ENCODE peak calls at places on chromosomes 4 and X, in eight cellular contexts. H, I, Z, T, P, Q, R and W are unnamed samples.

GRCh38 chr4:139522457-139522856 is 33.6 kb downstream of the SETD7 start:
- DNase-seq in R (no peak), I (no peak), Q (no peak), T (no peak), P (no peak), H (no peak), Z (no peak), W (no peak)

GRCh38 chr4:146095091-146095690 is 80.3 kb upstream of the LSM6 start:
- DNase-seq in P (peak), R (peak), I (peak), T (no peak), Q (peak), H (no peak), Z (peak), W (peak)

GRCh38 chr4:98951710-98952109 is 22.8 kb upstream of the EIF4E start:
- DNase-seq in H (no peak), R (no peak), Q (no peak), P (no peak), T (no peak), I (no peak), Z (no peak), W (no peak)

GRCh38 chr4:108861339-108861738 is 98.5 kb upstream of the ETNPPL start:
- DNase-seq in R (no peak), Q (no peak), T (no peak), H (no peak), I (no peak), P (no peak), Z (peak), W (no peak)

GRCh38 chrX:36640232-36640631 is 367.9 kb upstream of the FAM47C start:
- DNase-seq in Q (no peak), H (no peak), T (no peak), P (no peak), I (no peak), R (no peak), Z (no peak), W (no peak)

GRCh38 chrX:6184900-6185515 is 43.7 kb downstream of the NLGN4X start:
- DNase-seq in R (no peak), P (no peak), T (no peak), I (no peak), H (no peak), Z (no peak), Q (no peak), W (no peak)

GRCh38 chrX:69503228-69503834 is 795 bp upstream of the NALF2 start:
- DNase-seq in P (peak), Z (peak), H (no peak), R (no peak), T (no peak), Q (no peak), I (no peak), W (no peak)

GRCh38 chr4:123994917-123995316 is 598.3 kb downstream of the SPRY1 start:
- DNase-seq in T (no peak), R (no peak), H (no peak), Q (no peak), Z (no peak), P (no peak), I (no peak), W (no peak)

GRCh38 chr4:166602068-166602467 is 632.2 kb downstream of the SPOCK3 start:
- DNase-seq in P (no peak), Z (no peak), I (no peak), T (no peak), R (no peak), Q (no peak), H (no peak), W (no peak)

GRCh38 chrX:74133156-74133796 is 170.7 kb upstream of the ZCCHC13 start:
- DNase-seq in T (no peak), Q (peak), H (no peak), I (peak), P (peak), R (no peak), Z (peak), W (peak)

GRCh38 chr4:73257995-73258667 is 467 bp downstream of the ANKRD17 start:
- DNase-seq in Q (peak), P (peak), Z (peak), R (no peak), T (peak), H (no peak), I (no peak), W (no peak)

GRCh38 chr4:26839534-26839951 is 21.1 kb upstream of the STIM2 start:
- DNase-seq in R (no peak), H (no peak), I (no peak), Q (peak), Z (peak), P (no peak), T (no peak), W (no peak)

GRCh38 chrX:100353326-100353725 is 56.7 kb downstream of the PCDH19 start:
- DNase-seq in Q (no peak), P (no peak), T (no peak), Z (no peak), H (no peak), I (no peak), R (no peak), W (no peak)

GRCh38 chr4:139018501-139018900 is 2.9 kb downstream of the NOCT start:
- DNase-seq in T (no peak), P (no peak), Z (no peak), R (no peak), Q (no peak), H (no peak), I (no peak), W (no peak)

GRCh38 chr4:85842540-85842939 is 367.6 kb downstream of the ARHGAP24 start:
- DNase-seq in T (no peak), I (no peak), H (peak), Q (peak), P (peak), R (no peak), Z (peak), W (peak)

GRCh38 chrX:44012484-44013096 is 39.4 kb upstream of the NDP start:
- DNase-seq in I (no peak), Q (peak), R (peak), T (no peak), Z (peak), P (no peak), H (peak), W (no peak)

GRCh38 chr4:140156529-140157171 is 2.7 kb upstream of the MAML3 start:
- DNase-seq in H (no peak), T (no peak), Z (no peak), Q (no peak), R (peak), P (no peak), I (no peak), W (no peak)

GRCh38 chrX:134619838-134620237 is 38.4 kb downstream of the PLAC1 start:
- DNase-seq in H (no peak), Z (no peak), R (no peak), T (no peak), I (no peak), P (no peak), Q (peak), W (no peak)

GRCh38 chrX:39841604-39842003 is 256.2 kb downstream of the BCOR start:
- DNase-seq in Q (no peak), I (no peak), T (no peak), P (no peak), H (no peak), R (no peak), Z (no peak), W (no peak)

GRCh38 chr4:163194593-163194992 is 27.9 kb upstream of the NAF1 start:
- DNase-seq in Z (no peak), Q (no peak), H (no peak), I (no peak), R (no peak), P (no peak), T (no peak), W (no peak)

GRCh38 chr4:110637408-110638131 is 14.7 kb upstream of the PITX2 start:
- DNase-seq in Z (no peak), H (no peak), P (no peak), T (no peak), I (no peak), Q (peak), R (no peak), W (no peak)

GRCh38 chr4:49032440-49033161 is 46.5 kb downstream of the CWH43 start:
- DNase-seq in Z (peak), H (no peak), I (no peak), Q (peak), P (peak), T (no peak), R (no peak), W (no peak)

GRCh38 chrX:13380230-13380629 is 60.4 kb upstream of the ATXN3L start:
- DNase-seq in P (no peak), Z (peak), I (no peak), T (no peak), H (no peak), R (no peak), Q (peak), W (no peak)

GRCh38 chr4:54227261-54228063 is 1.6 kb upstream of the PDGFRA start:
- DNase-seq in Z (peak), P (no peak), T (no peak), I (no peak), H (peak), Q (peak), R (no peak), W (no peak)

GRCh38 chrX:10341309-10341708 is 184.5 kb downstream of the CLCN4 start:
- DNase-seq in Q (no peak), H (no peak), R (no peak), P (no peak), Z (no peak), T (no peak), I (no peak), W (no peak)

GRCh38 chrX:53686151-53686885 is at the start of gene HUWE1:
- DNase-seq in T (peak), R (peak), I (no peak), Z (peak), P (peak), Q (peak), H (peak), W (no peak)

GRCh38 chr4:166432125-166432524 is 559.1 kb downstream of the TLL1 start:
- DNase-seq in Q (no peak), H (no peak), Z (no peak), P (no peak), T (no peak), I (no peak), R (no peak), W (no peak)

GRCh38 chr4:124997907-124998306 is 285.4 kb upstream of the ANKRD50 start:
- DNase-seq in R (no peak), P (peak), Z (no peak), T (no peak), Q (no peak), H (no peak), I (no peak), W (no peak)